ENCODE peak calls at places on chromosomes 13 and 19, in eight cellular contexts. One of them, this sample, is unnamed.

GRCh38 chr19:1276620-1277007 is 1.3 kb downstream of the FAM174C start:
- DNase-seq in GM23248: no peak
- DNase-seq in PC-3: no peak
- DNase-seq in HCT116: no peak
- DNase-seq in GM23338: no peak
- DNase-seq in OCI-LY7: peak; percentile 84
- DNase-seq in SK-N-SH: no peak
- DNase-seq in MM.1S: peak; percentile 84
- DNase-seq in this sample: no peak

GRCh38 chr19:38233740-38234251 is 9.8 kb upstream of the DPF1 start:
- DNase-seq in GM23248: peak; percentile 77
- DNase-seq in PC-3: peak; percentile 84
- DNase-seq in HCT116: peak; percentile 62
- DNase-seq in GM23338: peak; percentile 96
- DNase-seq in OCI-LY7: peak; percentile 80
- DNase-seq in SK-N-SH: peak; percentile 88
- DNase-seq in MM.1S: peak; percentile 62
- DNase-seq in this sample: peak; percentile 88

GRCh38 chr13:102693781-102694180 is 1.1 kb downstream of the METTL21C start:
- DNase-seq in GM23248: peak; percentile 44
- DNase-seq in PC-3: peak; percentile 21
- DNase-seq in HCT116: no peak
- DNase-seq in GM23338: no peak
- DNase-seq in OCI-LY7: no peak
- DNase-seq in SK-N-SH: no peak
- DNase-seq in MM.1S: no peak
- DNase-seq in this sample: no peak

GRCh38 chr13:109587689-109588088 is 198.7 kb downstream of the IRS2 start:
- DNase-seq in GM23248: no peak
- DNase-seq in PC-3: no peak
- DNase-seq in HCT116: no peak
- DNase-seq in GM23338: no peak
- DNase-seq in OCI-LY7: no peak
- DNase-seq in SK-N-SH: no peak
- DNase-seq in MM.1S: no peak
- DNase-seq in this sample: no peak

GRCh38 chr13:27405521-27406134 is 18.8 kb upstream of the GTF3A start:
- DNase-seq in GM23248: peak; percentile 4
- DNase-seq in PC-3: peak; percentile 26
- DNase-seq in HCT116: no peak
- DNase-seq in GM23338: no peak
- DNase-seq in OCI-LY7: no peak
- DNase-seq in SK-N-SH: no peak
- DNase-seq in MM.1S: no peak
- DNase-seq in this sample: no peak

GRCh38 chr19:34595683-34596082 is 81.3 kb downstream of the SCGB2B2 start:
- DNase-seq in GM23248: no peak
- DNase-seq in PC-3: no peak
- DNase-seq in HCT116: no peak
- DNase-seq in GM23338: no peak
- DNase-seq in OCI-LY7: no peak
- DNase-seq in SK-N-SH: no peak
- DNase-seq in MM.1S: no peak
- DNase-seq in this sample: no peak

GRCh38 chr13:78940444-78940843 is 281.5 kb upstream of the OBI1 start:
- DNase-seq in GM23248: no peak
- DNase-seq in PC-3: no peak
- DNase-seq in HCT116: no peak
- DNase-seq in GM23338: no peak
- DNase-seq in OCI-LY7: no peak
- DNase-seq in SK-N-SH: no peak
- DNase-seq in MM.1S: no peak
- DNase-seq in this sample: no peak

GRCh38 chr19:5545984-5546383 is 21.8 kb downstream of the TINCR start:
- DNase-seq in GM23248: peak; percentile 23
- DNase-seq in PC-3: no peak
- DNase-seq in HCT116: no peak
- DNase-seq in GM23338: no peak
- DNase-seq in OCI-LY7: no peak
- DNase-seq in SK-N-SH: no peak
- DNase-seq in MM.1S: no peak
- DNase-seq in this sample: no peak

GRCh38 chr13:31772231-31772630 is 32.9 kb downstream of the RXFP2 start:
- DNase-seq in GM23248: no peak
- DNase-seq in PC-3: no peak
- DNase-seq in HCT116: no peak
- DNase-seq in GM23338: no peak
- DNase-seq in OCI-LY7: no peak
- DNase-seq in SK-N-SH: no peak
- DNase-seq in MM.1S: no peak
- DNase-seq in this sample: no peak

GRCh38 chr13:95505265-95505664 is 47.3 kb upstream of the CLDN10 start:
- DNase-seq in GM23248: no peak
- DNase-seq in PC-3: peak; percentile 22
- DNase-seq in HCT116: no peak
- DNase-seq in GM23338: peak; percentile 67
- DNase-seq in OCI-LY7: no peak
- DNase-seq in SK-N-SH: no peak
- DNase-seq in MM.1S: no peak
- DNase-seq in this sample: no peak

GRCh38 chr13:93847162-93847561 is 620.6 kb downstream of the GPC6 start:
- DNase-seq in GM23248: peak; percentile 92
- DNase-seq in PC-3: peak; percentile 80
- DNase-seq in HCT116: no peak
- DNase-seq in GM23338: no peak
- DNase-seq in OCI-LY7: no peak
- DNase-seq in SK-N-SH: no peak
- DNase-seq in MM.1S: no peak
- DNase-seq in this sample: peak; percentile 36

GRCh38 chr13:40404407-40404806 is 262.0 kb downstream of the FOXO1 start:
- DNase-seq in GM23248: no peak
- DNase-seq in PC-3: no peak
- DNase-seq in HCT116: no peak
- DNase-seq in GM23338: no peak
- DNase-seq in OCI-LY7: no peak
- DNase-seq in SK-N-SH: no peak
- DNase-seq in MM.1S: no peak
- DNase-seq in this sample: no peak

GRCh38 chr13:40403509-40404241 is 262.8 kb downstream of the FOXO1 start:
- DNase-seq in GM23248: no peak
- DNase-seq in PC-3: no peak
- DNase-seq in HCT116: no peak
- DNase-seq in GM23338: no peak
- DNase-seq in OCI-LY7: no peak
- DNase-seq in SK-N-SH: no peak
- DNase-seq in MM.1S: no peak
- DNase-seq in this sample: no peak

GRCh38 chr13:40404967-40405716 is 261.3 kb downstream of the FOXO1 start:
- DNase-seq in GM23248: no peak
- DNase-seq in PC-3: no peak
- DNase-seq in HCT116: no peak
- DNase-seq in GM23338: no peak
- DNase-seq in OCI-LY7: no peak
- DNase-seq in SK-N-SH: no peak
- DNase-seq in MM.1S: no peak
- DNase-seq in this sample: no peak

GRCh38 chr13:40401911-40402776 is 264.3 kb downstream of the FOXO1 start:
- DNase-seq in GM23248: peak; percentile 96
- DNase-seq in PC-3: peak; percentile 89
- DNase-seq in HCT116: peak; percentile 64
- DNase-seq in GM23338: no peak
- DNase-seq in OCI-LY7: peak; percentile 67
- DNase-seq in SK-N-SH: no peak
- DNase-seq in MM.1S: no peak
- DNase-seq in this sample: peak; percentile 88

GRCh38 chr13:40402931-40403412 is 263.5 kb downstream of the FOXO1 start:
- DNase-seq in GM23248: peak; percentile 72
- DNase-seq in PC-3: peak; percentile 59
- DNase-seq in HCT116: no peak
- DNase-seq in GM23338: peak; percentile 18
- DNase-seq in OCI-LY7: no peak
- DNase-seq in SK-N-SH: no peak
- DNase-seq in MM.1S: no peak
- DNase-seq in this sample: no peak
- TF ChIP-seq EZH2phosphoT487 in GM23248: no peak
- TF ChIP-seq EZH2phosphoT487 in PC-3: no peak
- TF ChIP-seq EZH2phosphoT487 in HCT116: no peak
- TF ChIP-seq EZH2phosphoT487 in GM23338: no peak
- TF ChIP-seq EZH2phosphoT487 in OCI-LY7: no peak
- TF ChIP-seq EZH2phosphoT487 in SK-N-SH: no peak
- TF ChIP-seq EZH2phosphoT487 in MM.1S: no peak
- TF ChIP-seq EZH2phosphoT487 in this sample: no peak

GRCh38 chr19:7216373-7216902 is 77.8 kb downstream of the INSR start:
- DNase-seq in GM23248: no peak
- DNase-seq in PC-3: no peak
- DNase-seq in HCT116: no peak
- DNase-seq in GM23338: no peak
- DNase-seq in OCI-LY7: no peak
- DNase-seq in SK-N-SH: no peak
- DNase-seq in MM.1S: no peak
- DNase-seq in this sample: no peak
- H3K9me2 ChIP-seq in GM23248: no peaks in the 10 kb centered on the region
- H3K9me2 ChIP-seq in PC-3: no peaks in the 10 kb centered on the region
- H3K9me2 ChIP-seq in HCT116: no peaks in the 10 kb centered on the region
- H3K9me2 ChIP-seq in GM23338: no peaks in the 10 kb centered on the region
- H3K9me2 ChIP-seq in OCI-LY7: no peaks in the 10 kb centered on the region
- H3K9me2 ChIP-seq in SK-N-SH: no peaks in the 10 kb centered on the region
- H3K9me2 ChIP-seq in MM.1S: no peaks in the 10 kb centered on the region
- H3K9me2 ChIP-seq in this sample: no peaks in the 10 kb centered on the region

GRCh38 chr19:16383584-16384161 is 59.0 kb downstream of the KLF2 start:
- DNase-seq in GM23248: no peak
- DNase-seq in PC-3: no peak
- DNase-seq in HCT116: no peak
- DNase-seq in GM23338: no peak
- DNase-seq in OCI-LY7: no peak
- DNase-seq in SK-N-SH: no peak
- DNase-seq in MM.1S: no peak
- DNase-seq in this sample: no peak
- TF ChIP-seq EZH2phosphoT487 in GM23248: no peak
- TF ChIP-seq EZH2phosphoT487 in PC-3: no peak
- TF ChIP-seq EZH2phosphoT487 in HCT116: no peak
- TF ChIP-seq EZH2phosphoT487 in GM23338: no peak
- TF ChIP-seq EZH2phosphoT487 in OCI-LY7: no peak
- TF ChIP-seq EZH2phosphoT487 in SK-N-SH: no peak
- TF ChIP-seq EZH2phosphoT487 in MM.1S: no peak
- TF ChIP-seq EZH2phosphoT487 in this sample: no peak

GRCh38 chr13:56864451-56864850 is 276.3 kb upstream of the PRR20A start:
- DNase-seq in GM23248: no peak
- DNase-seq in PC-3: peak; percentile 8
- DNase-seq in HCT116: no peak
- DNase-seq in GM23338: no peak
- DNase-seq in OCI-LY7: no peak
- DNase-seq in SK-N-SH: no peak
- DNase-seq in MM.1S: no peak
- DNase-seq in this sample: no peak
- H3K9me2 ChIP-seq in GM23248: no peaks in the 10 kb centered on the region
- H3K9me2 ChIP-seq in PC-3: no peaks in the 10 kb centered on the region
- H3K9me2 ChIP-seq in HCT116: no peaks in the 10 kb centered on the region
- H3K9me2 ChIP-seq in GM23338: no peaks in the 10 kb centered on the region
- H3K9me2 ChIP-seq in OCI-LY7: no peaks in the 10 kb centered on the region
- H3K9me2 ChIP-seq in SK-N-SH: no peaks in the 10 kb centered on the region
- H3K9me2 ChIP-seq in MM.1S: no peaks in the 10 kb centered on the region
- H3K9me2 ChIP-seq in this sample: no peaks in the 10 kb centered on the region